ENCODE peak calls at places on chromosomes 2 and 18, in six cellular contexts. V is A549, F is IMR-90, X is tibial nerve, T is ovary, R is transverse colon. Z is an unnamed sample.

GRCh38 chr2:45119855-45120254 is 110.6 kb upstream of the SIX2 start:
- DNase-seq in V (peak), F (peak), X (no peak), T (no peak), R (no peak), Z (no peak)

GRCh38 chr2:119408221-119408619 is 23.4 kb upstream of the TMEM37 start:
- DNase-seq in V (no peak), F (no peak), X (no peak), T (no peak), R (peak), Z (no peak)

GRCh38 chr18:31563778-31564177 is 27.9 kb upstream of the TTR start:
- DNase-seq in V (no peak), F (no peak), X (no peak), T (no peak), R (no peak), Z (no peak)

GRCh38 chr2:55896633-55897032 is 26.9 kb downstream of the EFEMP1 start:
- DNase-seq in V (no peak), F (no peak), X (no peak), T (no peak), R (no peak), Z (no peak)

GRCh38 chr2:176177580-176178270 is 10.7 kb upstream of the HOXD1 start:
- DNase-seq in V (no peak), F (no peak), X (no peak), T (no peak), R (no peak), Z (no peak)

GRCh38 chr2:136534817-136535216 is 230.5 kb upstream of the THSD7B start:
- DNase-seq in V (no peak), F (no peak), X (no peak), T (no peak), R (no peak), Z (no peak)

GRCh38 chr2:46812381-46813024 is 103.1 kb downstream of the MCFD2 start:
- DNase-seq in V (peak), F (peak), X (peak), T (peak), R (no peak), Z (no peak)

GRCh38 chr2:207819021-207819687 is 49.4 kb upstream of the FZD5 start:
- DNase-seq in V (no peak), F (no peak), X (no peak), T (no peak), R (no peak), Z (no peak)

DNA sequence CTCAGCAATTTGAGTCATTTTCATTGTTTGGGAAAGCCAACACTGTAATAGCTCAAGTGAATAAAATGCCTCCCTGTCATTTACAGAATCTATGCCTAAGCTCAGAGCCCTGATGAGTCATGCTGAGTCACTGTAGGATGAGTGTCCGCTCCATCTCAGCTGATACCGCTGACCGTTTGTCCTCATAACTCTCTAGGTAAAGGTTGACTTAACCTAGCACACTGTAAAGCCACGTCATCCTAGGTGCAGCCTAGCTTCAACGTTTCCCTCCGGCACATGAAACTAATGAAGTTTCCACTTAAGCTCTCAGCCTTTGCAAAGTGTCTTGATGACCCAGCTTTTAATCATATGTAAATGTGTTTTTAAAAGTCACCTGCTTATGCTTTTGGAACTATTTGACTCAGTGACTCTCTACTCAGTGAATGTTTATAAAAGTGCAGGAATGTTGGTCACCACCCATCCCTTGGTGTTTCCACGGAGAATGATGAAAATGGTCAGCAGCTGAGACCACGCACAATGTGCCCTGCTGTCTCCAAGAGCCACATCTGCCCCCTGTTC is 154.0 kb downstream of the PMAIP1 start:
- DNase-seq in V (peak), F (peak), X (no peak), T (no peak), R (no peak), Z (no peak)
- H3K27ac ChIP-seq in V (peak), F (no peak), X (no peak), T (no peak), R (no peak), Z (no peak)

DNA sequence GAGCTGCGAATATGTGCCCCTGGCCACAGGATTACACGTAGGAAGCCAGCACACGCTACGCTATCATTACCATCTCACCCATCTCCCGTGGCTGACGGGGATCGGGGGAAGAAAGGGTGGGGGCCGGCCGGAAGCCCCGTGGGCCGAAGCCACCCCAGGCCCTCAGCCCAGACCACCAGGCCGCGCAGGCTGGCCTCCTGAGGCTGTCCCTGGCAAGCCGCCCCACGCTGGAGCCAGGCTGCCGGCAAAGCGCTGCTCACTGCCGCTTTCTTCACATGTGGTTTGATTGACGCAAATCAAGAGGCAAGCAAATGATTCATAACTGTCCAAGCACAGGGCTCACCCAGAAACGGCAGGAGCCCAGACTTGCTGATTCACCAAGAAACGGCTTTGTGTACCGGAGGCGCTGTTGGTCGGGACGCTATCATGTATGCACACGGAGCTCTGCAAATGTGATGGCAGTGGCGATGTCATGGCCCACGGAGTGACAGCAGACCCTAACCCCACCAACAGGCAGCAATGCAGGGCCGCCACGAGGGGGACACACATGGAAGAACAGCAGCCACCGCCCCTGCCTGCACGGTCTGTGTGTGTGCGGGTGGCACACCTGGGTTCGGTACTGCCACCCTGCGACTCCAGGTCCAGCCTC is 125.7 kb downstream of the HDAC4 start:
- DNase-seq in V (peak), F (peak), X (peak), T (peak), R (peak), Z (peak)
- TF ChIP-seq POLR2A in V (peak), F (peak), X (peak), T (no peak), R (peak), Z (peak)

DNA sequence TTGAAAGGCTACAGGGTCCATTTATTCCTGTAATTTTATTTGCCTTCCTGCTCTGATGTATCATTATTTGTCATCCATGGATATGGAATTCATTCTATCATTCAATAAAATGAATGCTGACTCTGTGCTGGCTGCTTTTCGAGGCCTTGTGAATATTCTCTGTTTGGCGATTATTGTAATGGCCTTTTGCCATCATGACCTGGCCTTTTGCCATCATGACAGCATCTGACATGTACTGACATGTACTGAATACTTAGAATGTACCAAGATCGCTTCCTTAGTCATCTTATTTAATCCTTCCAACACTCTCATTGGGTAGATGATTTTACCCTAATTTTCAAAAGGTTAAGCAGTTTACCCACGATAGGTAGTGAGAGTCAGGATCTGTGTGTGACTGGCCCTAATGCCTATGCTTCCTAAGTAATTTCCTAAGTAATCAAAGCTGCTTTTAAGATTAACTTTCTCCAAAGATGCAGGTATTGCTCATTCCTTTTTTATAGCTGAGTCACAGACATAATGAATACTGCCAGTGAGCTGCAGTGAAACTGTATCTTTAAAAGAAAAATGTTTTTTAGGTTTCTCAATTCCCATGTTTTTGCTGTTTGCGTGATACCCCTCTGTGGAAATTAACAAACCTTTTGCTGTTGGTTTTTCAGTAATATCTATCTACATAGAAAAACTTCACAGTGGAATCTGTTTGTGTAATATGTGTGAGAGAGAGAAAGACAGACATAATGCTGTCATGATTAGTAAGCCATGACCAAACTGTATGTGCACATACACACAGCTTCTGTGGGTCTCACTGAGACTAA is 127.8 kb downstream of the CERS6 start:
- DNase-seq in V (peak), F (peak), X (no peak), T (no peak), R (peak), Z (no peak)
- H3K4me3 ChIP-seq in V (no peak), F (no peak), X (no peak), T (no peak), R (no peak), Z (no peak)

DNA sequence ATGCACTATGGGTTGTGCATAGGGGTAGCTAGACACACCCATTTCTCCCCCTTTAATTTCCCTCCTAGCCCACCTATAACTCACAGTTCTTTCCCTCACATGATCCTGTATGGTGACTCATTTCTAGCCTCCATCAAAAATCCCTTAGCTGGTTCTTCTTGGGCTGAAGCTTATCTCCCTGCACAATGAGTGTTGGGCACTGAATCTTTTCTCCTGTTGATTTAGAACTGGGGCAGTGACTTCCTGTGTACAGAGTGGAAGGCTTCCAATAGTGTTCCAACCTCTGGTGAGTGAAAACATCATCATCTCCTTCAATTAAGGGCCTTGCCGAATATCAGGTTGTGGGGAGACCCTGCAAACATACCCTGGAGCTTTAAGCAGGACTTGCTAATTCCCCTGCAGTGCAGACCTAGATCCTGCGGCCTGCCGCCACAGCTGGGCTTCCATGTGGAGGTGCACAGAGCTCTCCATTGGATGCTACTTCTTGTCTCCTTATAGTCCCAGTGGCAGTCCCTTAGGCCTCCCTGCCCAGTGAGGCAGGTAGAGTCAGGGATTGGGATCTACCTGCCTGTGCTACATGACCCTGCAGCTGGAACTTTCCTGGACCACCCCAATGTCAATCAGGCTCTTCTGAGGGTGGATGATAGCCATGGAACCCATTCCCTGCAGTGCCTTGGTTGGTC is 121.8 kb downstream of the PLB1 start:
- DNase-seq in V (no peak), F (no peak), X (no peak), T (no peak), R (no peak), Z (no peak)
- H3K27ac ChIP-seq in V (no peak), F (no peak), X (no peak), T (no peak), R (no peak), Z (peak)

GRCh38 chr2:109128466-109129355 is at the start of gene SH3RF3:
- DNase-seq in V (peak), F (peak), X (no peak), T (peak), R (peak), Z (no peak)
- TF ChIP-seq POLR2A in V (no peak), F (peak), X (no peak), T (no peak), R (no peak), Z (no peak)

GRCh38 chr18:67305466-67305865 is 211.1 kb downstream of the DSEL start:
- DNase-seq in V (no peak), F (no peak), X (no peak), T (no peak), R (no peak), Z (no peak)

GRCh38 chr18:67302043-67302442 is 214.5 kb downstream of the DSEL start:
- DNase-seq in V (no peak), F (peak), X (no peak), T (no peak), R (no peak), Z (no peak)

GRCh38 chr18:67300498-67300897 is 216.0 kb downstream of the DSEL start:
- DNase-seq in V (peak), F (no peak), X (no peak), T (no peak), R (no peak), Z (no peak)

GRCh38 chr18:67301592-67301991 is 214.9 kb downstream of the DSEL start:
- DNase-seq in V (no peak), F (peak), X (no peak), T (no peak), R (no peak), Z (no peak)
- H3K4me3 ChIP-seq in V (no peak), F (no peak), X (no peak), T (no peak), R (no peak), Z (no peak)

DNA sequence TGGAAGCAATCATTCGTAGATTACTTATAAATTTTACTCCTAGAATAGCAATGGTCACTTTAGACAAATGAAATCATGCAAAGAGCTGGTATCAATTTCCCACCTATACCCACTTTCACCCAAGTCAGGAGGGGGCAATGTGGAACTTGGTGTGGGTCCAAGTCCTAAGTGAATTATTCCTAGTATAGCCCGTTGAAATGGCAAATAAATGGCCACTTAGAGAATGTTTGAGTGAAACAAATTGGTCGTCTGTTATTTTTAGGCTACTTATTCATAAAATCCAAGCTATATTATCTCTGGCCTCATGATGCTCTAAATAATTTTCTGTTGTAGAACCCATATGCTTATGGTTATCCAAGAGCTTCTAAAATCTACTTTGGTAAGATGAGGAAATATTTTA is 98.1 kb downstream of the MYO3B start:
- DNase-seq in V (no peak), F (no peak), X (no peak), T (no peak), R (no peak), Z (no peak)
- H3K27ac ChIP-seq in V (no peak), F (no peak), X (no peak), T (no peak), R (no peak), Z (no peak)

GRCh38 chr2:85418132-85419008 is at the start of gene SH2D6:
- DNase-seq in V (peak), F (peak), X (peak), T (peak), R (peak), Z (peak)

GRCh38 chr2:85421706-85422457 is 3.4 kb downstream of the SH2D6 start:
- DNase-seq in V (no peak), F (no peak), X (no peak), T (no peak), R (no peak), Z (no peak)

GRCh38 chr2:85419009-85419711 is 646 bp downstream of the SH2D6 start:
- DNase-seq in V (no peak), F (no peak), X (no peak), T (no peak), R (no peak), Z (no peak)

GRCh38 chr2:85423525-85423924 is 5.0 kb downstream of the SH2D6 start:
- DNase-seq in V (no peak), F (no peak), X (no peak), T (no peak), R (no peak), Z (no peak)

DNA sequence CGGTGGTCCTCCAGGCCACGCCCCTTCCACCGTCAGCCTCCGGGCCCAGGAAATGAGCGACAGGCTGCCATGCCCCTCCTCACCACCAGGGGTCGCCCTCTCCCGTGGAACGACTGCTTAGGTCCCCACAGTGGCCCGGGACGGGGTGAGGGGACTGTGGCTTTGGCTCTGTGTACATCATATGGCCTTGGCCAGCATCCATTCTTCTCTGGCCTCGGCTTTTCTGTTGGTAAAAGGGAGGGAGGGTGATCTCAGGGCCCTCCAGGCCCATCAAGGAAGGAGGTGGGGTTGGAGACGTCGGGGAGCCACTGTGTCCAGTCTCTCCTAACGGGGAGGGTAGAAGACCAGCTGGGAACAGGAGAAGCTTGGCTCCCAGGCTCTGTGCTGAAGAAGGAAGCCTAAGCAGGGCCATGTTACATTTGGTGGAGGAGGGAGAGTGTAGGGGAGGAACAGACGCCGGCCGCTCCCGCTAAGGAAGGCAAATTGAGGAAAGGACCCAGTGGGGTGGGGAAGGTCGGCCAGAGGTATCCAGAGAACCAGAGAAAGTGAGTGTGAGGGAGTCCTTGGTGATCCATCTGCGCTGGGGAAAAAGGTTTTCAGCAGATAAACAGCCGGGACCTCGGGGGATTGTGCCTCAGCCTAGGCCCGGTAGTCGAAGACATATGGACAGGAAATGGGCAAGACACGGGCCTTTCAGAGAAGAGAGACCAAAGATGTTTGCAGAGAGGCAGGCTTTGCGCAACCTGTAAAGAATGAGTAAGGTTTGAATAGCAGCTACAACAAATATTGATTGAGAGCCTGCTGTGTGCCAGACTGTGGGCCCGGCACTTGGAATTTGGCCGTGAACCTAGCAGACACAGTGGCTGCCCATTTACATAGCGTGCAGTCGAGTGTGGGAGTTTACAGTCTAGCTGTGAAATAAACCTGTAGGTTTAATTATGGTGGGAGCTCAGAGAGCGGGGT is 2.5 kb downstream of the SH2D6 start:
- DNase-seq in V (peak), F (peak), X (peak), T (peak), R (peak), Z (peak)
- TF ChIP-seq POLR2A in V (no peak), F (no peak), X (no peak), T (peak), R (no peak), Z (no peak)

Z was measured in esophagus squamous epithelium.